ENCODE peak calls at places on chromosomes 2 and 18, in four cellular contexts. Q, L, Z and P are unnamed samples.

GRCh38 chr2:38245114-38245641 is 131.9 kb downstream of the ATL2 start:
- DNase-seq in Q (no peak), L (no peak), Z (no peak), P (no peak)

GRCh38 chr18:23885750-23886149 is 128.8 kb upstream of the TTC39C start:
- DNase-seq in Q (no peak), L (no peak), Z (no peak), P (no peak)

GRCh38 chr2:71190959-71191943 is 35.7 kb downstream of the PAIP2B start:
- DNase-seq in Q (no peak), L (peak), Z (peak), P (no peak)

GRCh38 chr2:46097714-46098480 is 199.3 kb upstream of the EPAS1 start:
- DNase-seq in Q (no peak), L (no peak), Z (peak), P (no peak)

GRCh38 chr18:22211660-22212059 is 42.3 kb downstream of the GATA6 start:
- DNase-seq in Q (no peak), L (no peak), Z (no peak), P (no peak)

GRCh38 chr2:8141079-8141762 is 540.6 kb upstream of the ID2 start:
- DNase-seq in Q (no peak), L (no peak), Z (no peak), P (no peak)

GRCh38 chr2:101827246-101827645 is 129.7 kb downstream of the MAP4K4 start:
- DNase-seq in Q (no peak), L (no peak), Z (peak), P (peak)

GRCh38 chr2:233408366-233409285 is 54.3 kb downstream of the DGKD start:
- DNase-seq in Q (no peak), L (no peak), Z (no peak), P (no peak)

GRCh38 chr2:232512557-232512956 is 7.6 kb upstream of the PRSS56 start:
- DNase-seq in Q (no peak), L (no peak), Z (no peak), P (no peak)

GRCh38 chr2:1154710-1155594 is 204.3 kb downstream of the SNTG2 start:
- DNase-seq in Q (no peak), L (no peak), Z (no peak), P (no peak)

GRCh38 chr18:62199629-62200028 is 12.6 kb downstream of the RELCH start:
- DNase-seq in Q (no peak), L (no peak), Z (no peak), P (no peak)

GRCh38 chr2:234986866-234987720 is 35.3 kb downstream of the SH3BP4 start:
- DNase-seq in Q (no peak), L (no peak), Z (no peak), P (no peak)

GRCh38 chr2:70477473-70477872 is 76.2 kb downstream of the TGFA start:
- DNase-seq in Q (peak), L (no peak), Z (peak), P (peak)

GRCh38 chr2:222703866-222704265 is 32.4 kb downstream of the MOGAT1 start:
- DNase-seq in Q (no peak), L (no peak), Z (no peak), P (no peak)

GRCh38 chr2:26988165-26988879 is 17.9 kb downstream of the MAPRE3 start:
- DNase-seq in Q (no peak), L (no peak), Z (no peak), P (no peak)

GRCh38 chr2:105473011-105473410 is 74.2 kb upstream of the FHL2 start:
- DNase-seq in Q (no peak), L (no peak), Z (no peak), P (no peak)

GRCh38 chr2:1824202-1824905 is 80.0 kb upstream of the PXDN start:
- DNase-seq in Q (no peak), L (no peak), Z (no peak), P (no peak)

GRCh38 chr2:98504386-98505109 is 59.9 kb downstream of the INPP4A start:
- DNase-seq in Q (no peak), L (no peak), Z (no peak), P (no peak)

GRCh38 chr18:38445485-38446145 is 880.0 kb upstream of the CELF4 start:
- DNase-seq in Q (no peak), L (no peak), Z (no peak), P (no peak)

GRCh38 chr2:57906152-57906732 is 140.4 kb upstream of the VRK2 start:
- DNase-seq in Q (no peak), L (peak), Z (peak), P (peak)

GRCh38 chr2:120878970-120879369 is 143.3 kb downstream of the GLI2 start:
- DNase-seq in Q (no peak), L (no peak), Z (no peak), P (no peak)

GRCh38 chr2:215728504-215729065 is 284.8 kb downstream of the MREG start:
- DNase-seq in Q (no peak), L (no peak), Z (peak), P (no peak)

GRCh38 chr2:238462782-238463396 is 36.2 kb downstream of the ASB1 start:
- DNase-seq in Q (no peak), L (peak), Z (peak), P (peak)

GRCh38 chr2:17894005-17894404 is 15.5 kb downstream of the KCNS3 start:
- DNase-seq in Q (no peak), L (no peak), Z (no peak), P (no peak)

GRCh38 chr2:30768708-30769580 is 38.3 kb downstream of the CAPN13 start:
- DNase-seq in Q (no peak), L (no peak), Z (no peak), P (no peak)

GRCh38 chr2:129895061-129895460 is 84.4 kb upstream of the RAB6C start:
- DNase-seq in Q (no peak), L (no peak), Z (no peak), P (no peak)

GRCh38 chr18:78573773-78574172 is 405.8 kb upstream of the SALL3 start:
- DNase-seq in Q (no peak), L (no peak), Z (no peak), P (no peak)

GRCh38 chr2:238128061-238129040 is 10.1 kb upstream of the KLHL30 start:
- DNase-seq in Q (peak), L (no peak), Z (no peak), P (no peak)

GRCh38 chr2:207484444-207485391 is 45.0 kb upstream of the CREB1 start:
- DNase-seq in Q (no peak), L (no peak), Z (no peak), P (no peak)

GRCh38 chr2:235940330-235940729 is 227.9 kb downstream of the GBX2 start:
- DNase-seq in Q (no peak), L (no peak), Z (no peak), P (peak)

GRCh38 chr2:108571262-108571661 is 37.0 kb downstream of the LIMS1 start:
- DNase-seq in Q (no peak), L (no peak), Z (no peak), P (no peak)

GRCh38 chr18:73774836-73775509 is 372.7 kb downstream of the FBXO15 start:
- DNase-seq in Q (peak), L (no peak), Z (no peak), P (no peak)

GRCh38 chr2:180653481-180653880 is 326.9 kb upstream of the UBE2E3 start:
- DNase-seq in Q (no peak), L (no peak), Z (no peak), P (no peak)

GRCh38 chr2:14543284-14543683 is 89.2 kb upstream of the LRATD1 start:
- DNase-seq in Q (no peak), L (no peak), Z (no peak), P (no peak)

GRCh38 chr2:176680916-176681315 is 411.7 kb downstream of the MTX2 start:
- DNase-seq in Q (no peak), L (no peak), Z (no peak), P (no peak)

GRCh38 chr2:26540306-26540705 is 62.4 kb upstream of the OTOF start:
- DNase-seq in Q (no peak), L (no peak), Z (no peak), P (no peak)

DNA sequence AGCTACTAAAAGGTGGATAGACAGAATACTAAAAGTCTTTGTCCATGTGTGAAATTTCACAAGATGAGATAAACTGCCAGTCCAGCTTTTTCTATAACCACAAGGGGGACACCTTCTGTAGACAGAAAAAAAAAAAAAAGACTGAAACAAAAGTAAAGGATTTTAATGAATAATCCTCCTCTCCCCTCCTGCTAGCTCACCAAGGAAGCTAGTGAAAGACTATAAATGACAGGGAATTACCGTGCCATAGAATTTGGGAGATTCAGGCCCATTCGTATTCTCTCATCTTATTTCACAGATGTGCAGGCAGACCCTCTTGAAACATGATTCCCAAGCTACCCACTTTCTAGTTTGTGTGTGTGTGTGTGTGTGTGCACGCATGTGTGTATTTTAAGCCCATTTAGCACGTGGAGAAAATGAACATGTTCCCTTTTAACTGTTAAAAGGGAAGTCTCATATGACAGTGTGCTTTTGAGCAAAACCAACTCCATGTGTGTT is 36.3 kb upstream of the SLC8A1 start:
- DNase-seq in Q (no peak), L (peak), Z (peak), P (no peak)
- TF ChIP-seq ELF4 in Q (no peak), L (no peak), Z (no peak), P (no peak)

GRCh38 chr2:142992843-142993242 is 115.4 kb downstream of the KYNU start:
- DNase-seq in Q (no peak), L (no peak), Z (no peak), P (no peak)
- TF ChIP-seq ELF4 in Q (no peak), L (no peak), Z (no peak), P (no peak)

DNA sequence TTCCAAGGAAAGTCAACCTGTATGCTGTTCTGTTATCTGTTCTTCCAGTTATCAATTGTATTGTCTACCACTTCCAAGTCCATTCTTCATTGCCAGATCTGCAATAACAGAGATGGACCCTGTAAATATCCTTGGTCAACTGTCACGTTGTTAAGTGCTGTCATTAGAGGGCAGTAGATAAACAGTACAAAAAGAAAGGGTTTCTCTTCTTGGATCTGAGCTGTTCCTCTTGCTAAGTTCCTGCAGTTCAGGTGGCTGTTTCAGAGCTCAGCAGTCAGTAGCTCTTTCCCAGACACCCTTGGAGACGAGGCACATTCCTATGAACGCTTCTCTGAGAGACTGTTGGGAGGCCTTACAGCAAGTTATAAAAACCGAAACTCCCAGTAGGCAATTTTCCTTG is 957.1 kb upstream of the CHAC2 start:
- DNase-seq in Q (no peak), L (peak), Z (no peak), P (no peak)
- TF ChIP-seq ELF4 in Q (no peak), L (no peak), Z (no peak), P (no peak)

GRCh38 chr2:230326453-230327417 is at the start of gene SP140L:
- DNase-seq in Q (no peak), L (no peak), Z (peak), P (peak)

GRCh38 chr2:230330206-230330605 is 3.2 kb downstream of the SP140L start:
- DNase-seq in Q (no peak), L (no peak), Z (no peak), P (no peak)

GRCh38 chr2:230327418-230328154 is 593 bp downstream of the SP140L start:
- DNase-seq in Q (no peak), L (no peak), Z (no peak), P (no peak)

GRCh38 chr2:230328155-230328458 is 1.1 kb downstream of the SP140L start:
- DNase-seq in Q (no peak), L (no peak), Z (no peak), P (no peak)

DNA sequence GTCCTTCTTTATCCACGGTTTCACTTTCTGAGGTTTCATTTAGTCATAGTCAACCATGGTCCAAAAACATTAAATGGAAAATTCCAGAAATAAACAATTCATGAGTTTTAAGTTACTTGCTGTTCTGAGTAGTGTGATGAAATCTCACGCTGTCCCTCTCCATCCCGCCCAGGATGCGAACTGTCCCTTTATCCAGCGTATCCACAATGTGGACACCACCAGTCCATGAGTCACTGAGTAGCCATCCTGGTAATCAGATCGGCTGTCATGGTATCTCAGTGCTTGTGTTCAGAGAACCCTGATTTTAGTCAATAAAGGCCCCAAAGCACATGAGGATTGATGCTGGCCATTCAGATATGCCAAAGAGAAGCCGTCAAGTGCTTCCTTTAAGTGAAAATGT is 3.7 kb downstream of the SP140L start:
- DNase-seq in Q (no peak), L (no peak), Z (no peak), P (no peak)
- TF ChIP-seq ELF4 in Q (no peak), L (no peak), Z (no peak), P (no peak)